ENCODE peak calls at places on chromosomes 3 and 15, in ten cellular contexts. One of them, this sample, is unnamed.

GRCh38 chr3:146160233-146160963 is 586 bp downstream of the PLOD2 start:
- DNase-seq in GM06990: no peak
- DNase-seq in cardiac muscle cell: peak; percentile 88
- DNase-seq in ovary: peak; percentile 71
- DNase-seq in IMR-90: peak; percentile 79
- DNase-seq in cardiac fibroblast: peak; percentile 87
- DNase-seq in epithelial cell of esophagus: peak; percentile 84
- DNase-seq in HFF-Myc: peak; percentile 60
- DNase-seq in OCI-LY7: no peak
- DNase-seq in PC-3: peak; percentile 88
- DNase-seq in this sample: no peak

GRCh38 chr3:159635047-159635641 is 353.5 kb upstream of the IL12A start:
- DNase-seq in GM06990: no peak
- DNase-seq in cardiac muscle cell: peak; percentile 18
- DNase-seq in ovary: no peak
- DNase-seq in IMR-90: peak; percentile 72
- DNase-seq in cardiac fibroblast: no peak
- DNase-seq in epithelial cell of esophagus: peak; percentile 84
- DNase-seq in HFF-Myc: no peak
- DNase-seq in OCI-LY7: no peak
- DNase-seq in PC-3: peak; percentile 82
- DNase-seq in this sample: peak; percentile 52

GRCh38 chr15:48486228-48486627 is 155.0 kb downstream of the DUT start:
- DNase-seq in GM06990: no peak
- DNase-seq in cardiac muscle cell: no peak
- DNase-seq in ovary: no peak
- DNase-seq in IMR-90: no peak
- DNase-seq in cardiac fibroblast: no peak
- DNase-seq in epithelial cell of esophagus: no peak
- DNase-seq in HFF-Myc: no peak
- DNase-seq in OCI-LY7: no peak
- DNase-seq in PC-3: no peak
- DNase-seq in this sample: no peak

GRCh38 chr3:135109681-135110080 is 314.6 kb downstream of the EPHB1 start:
- DNase-seq in GM06990: no peak
- DNase-seq in cardiac muscle cell: no peak
- DNase-seq in ovary: no peak
- DNase-seq in IMR-90: no peak
- DNase-seq in cardiac fibroblast: no peak
- DNase-seq in epithelial cell of esophagus: no peak
- DNase-seq in HFF-Myc: no peak
- DNase-seq in OCI-LY7: no peak
- DNase-seq in PC-3: no peak
- DNase-seq in this sample: no peak

GRCh38 chr3:66472313-66473134 is 28.3 kb downstream of the LRIG1 start:
- DNase-seq in GM06990: peak; percentile 68
- DNase-seq in cardiac muscle cell: peak; percentile 53
- DNase-seq in ovary: no peak
- DNase-seq in IMR-90: peak; percentile 88
- DNase-seq in cardiac fibroblast: peak; percentile 47
- DNase-seq in epithelial cell of esophagus: peak; percentile 95
- DNase-seq in HFF-Myc: no peak
- DNase-seq in OCI-LY7: no peak
- DNase-seq in PC-3: peak; percentile 69
- DNase-seq in this sample: peak; percentile 87

GRCh38 chr3:24590344-24590880 is 95.8 kb upstream of the THRB start:
- DNase-seq in GM06990: no peak
- DNase-seq in cardiac muscle cell: no peak
- DNase-seq in ovary: no peak
- DNase-seq in IMR-90: no peak
- DNase-seq in cardiac fibroblast: no peak
- DNase-seq in epithelial cell of esophagus: peak; percentile 55
- DNase-seq in HFF-Myc: no peak
- DNase-seq in OCI-LY7: no peak
- DNase-seq in PC-3: peak; percentile 41
- DNase-seq in this sample: no peak

GRCh38 chr15:85973584-85974347 is 105.9 kb upstream of the AGBL1 start:
- DNase-seq in GM06990: no peak
- DNase-seq in cardiac muscle cell: no peak
- DNase-seq in ovary: no peak
- DNase-seq in IMR-90: no peak
- DNase-seq in cardiac fibroblast: no peak
- DNase-seq in epithelial cell of esophagus: no peak
- DNase-seq in HFF-Myc: no peak
- DNase-seq in OCI-LY7: no peak
- DNase-seq in PC-3: no peak
- DNase-seq in this sample: no peak

GRCh38 chr3:100106531-100107155 is 7.7 kb downstream of the FILIP1L start:
- DNase-seq in GM06990: no peak
- DNase-seq in cardiac muscle cell: peak; percentile 55
- DNase-seq in ovary: no peak
- DNase-seq in IMR-90: peak; percentile 57
- DNase-seq in cardiac fibroblast: peak; percentile 58
- DNase-seq in epithelial cell of esophagus: peak; percentile 84
- DNase-seq in HFF-Myc: no peak
- DNase-seq in OCI-LY7: peak; percentile 10
- DNase-seq in PC-3: peak; percentile 67
- DNase-seq in this sample: no peak

GRCh38 chr15:25810631-25811077 is 52.5 kb downstream of the ATP10A start:
- DNase-seq in GM06990: no peak
- DNase-seq in cardiac muscle cell: no peak
- DNase-seq in ovary: no peak
- DNase-seq in IMR-90: no peak
- DNase-seq in cardiac fibroblast: no peak
- DNase-seq in epithelial cell of esophagus: no peak
- DNase-seq in HFF-Myc: no peak
- DNase-seq in OCI-LY7: no peak
- DNase-seq in PC-3: no peak
- DNase-seq in this sample: no peak

DNA sequence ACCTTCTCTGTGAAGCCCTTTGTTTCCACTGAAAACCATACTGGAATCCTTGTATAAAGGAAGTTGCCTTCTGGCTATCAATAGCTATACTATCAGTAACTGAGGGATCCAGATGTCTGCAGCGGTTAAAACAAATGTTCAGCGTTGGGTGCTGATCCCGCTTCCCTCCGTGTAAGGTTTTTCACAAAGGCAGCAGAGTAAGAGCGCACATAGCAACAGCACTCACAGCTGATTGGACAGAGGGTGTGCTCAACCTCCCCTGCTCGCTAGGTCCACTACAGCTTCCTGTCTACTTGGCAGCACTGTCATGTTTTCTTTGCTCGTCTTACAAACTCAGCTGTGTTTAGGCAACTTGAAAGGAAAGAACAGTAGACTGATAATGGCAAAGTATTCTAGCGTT is 27.3 kb downstream of the ATOSA start:
- DNase-seq in GM06990: peak; percentile 43
- DNase-seq in cardiac muscle cell: peak; percentile 95
- DNase-seq in ovary: peak; percentile 64
- DNase-seq in IMR-90: peak; percentile 98
- DNase-seq in cardiac fibroblast: peak; percentile 95
- DNase-seq in epithelial cell of esophagus: peak; percentile 91
- DNase-seq in HFF-Myc: peak; percentile 83
- DNase-seq in OCI-LY7: no peak
- DNase-seq in PC-3: peak; percentile 71
- DNase-seq in this sample: peak; percentile 65
- H3K4me3 ChIP-seq in GM06990: no peak overlapping the region
- H3K4me3 ChIP-seq in cardiac muscle cell: peak overlapping the region; percentile 7
- H3K4me3 ChIP-seq in ovary: peak overlapping the region; percentile 23
- H3K4me3 ChIP-seq in IMR-90: peak overlapping the region; percentile 37
- H3K4me3 ChIP-seq in cardiac fibroblast: peak overlapping the region; percentile 49
- H3K4me3 ChIP-seq in epithelial cell of esophagus: peak overlapping the region; percentile 23
- H3K4me3 ChIP-seq in HFF-Myc: peak overlapping the region; percentile 32
- H3K4me3 ChIP-seq in OCI-LY7: no peak overlapping the region
- H3K4me3 ChIP-seq in PC-3: peak overlapping the region; percentile 62
- H3K4me3 ChIP-seq in this sample: peak overlapping the region; percentile 43

GRCh38 chr15:90230071-90230494 is 3.7 kb downstream of the CIB1 start:
- DNase-seq in GM06990: no peak
- DNase-seq in cardiac muscle cell: no peak
- DNase-seq in ovary: no peak
- DNase-seq in IMR-90: no peak
- DNase-seq in cardiac fibroblast: no peak
- DNase-seq in epithelial cell of esophagus: no peak
- DNase-seq in HFF-Myc: no peak
- DNase-seq in OCI-LY7: no peak
- DNase-seq in PC-3: no peak
- DNase-seq in this sample: no peak

GRCh38 chr15:90232196-90232595 is 1.5 kb downstream of the CIB1 start:
- DNase-seq in GM06990: no peak
- DNase-seq in cardiac muscle cell: no peak
- DNase-seq in ovary: no peak
- DNase-seq in IMR-90: no peak
- DNase-seq in cardiac fibroblast: no peak
- DNase-seq in epithelial cell of esophagus: peak; percentile 55
- DNase-seq in HFF-Myc: no peak
- DNase-seq in OCI-LY7: peak; percentile 48
- DNase-seq in PC-3: peak; percentile 39
- DNase-seq in this sample: no peak

GRCh38 chr15:90231028-90232017 is 2.4 kb downstream of the CIB1 start:
- DNase-seq in GM06990: peak; percentile 51
- DNase-seq in cardiac muscle cell: no peak
- DNase-seq in ovary: no peak
- DNase-seq in IMR-90: no peak
- DNase-seq in cardiac fibroblast: no peak
- DNase-seq in epithelial cell of esophagus: peak; percentile 30
- DNase-seq in HFF-Myc: no peak
- DNase-seq in OCI-LY7: peak; percentile 83
- DNase-seq in PC-3: peak; percentile 47
- DNase-seq in this sample: no peak

GRCh38 chr15:90228960-90229359 is 4.8 kb downstream of the CIB1 start:
- DNase-seq in GM06990: no peak
- DNase-seq in cardiac muscle cell: no peak
- DNase-seq in ovary: no peak
- DNase-seq in IMR-90: no peak
- DNase-seq in cardiac fibroblast: no peak
- DNase-seq in epithelial cell of esophagus: no peak
- DNase-seq in HFF-Myc: no peak
- DNase-seq in OCI-LY7: no peak
- DNase-seq in PC-3: no peak
- DNase-seq in this sample: no peak

GRCh38 chr15:90230610-90231009 is 3.1 kb downstream of the CIB1 start:
- DNase-seq in GM06990: no peak
- DNase-seq in cardiac muscle cell: no peak
- DNase-seq in ovary: no peak
- DNase-seq in IMR-90: no peak
- DNase-seq in cardiac fibroblast: no peak
- DNase-seq in epithelial cell of esophagus: no peak
- DNase-seq in HFF-Myc: no peak
- DNase-seq in OCI-LY7: no peak
- DNase-seq in PC-3: no peak
- DNase-seq in this sample: no peak
- H3K4me3 ChIP-seq in GM06990: peak overlapping the region; percentile 12
- H3K4me3 ChIP-seq in cardiac muscle cell: no peak overlapping the region
- H3K4me3 ChIP-seq in ovary: no peak overlapping the region
- H3K4me3 ChIP-seq in IMR-90: no peak overlapping the region
- H3K4me3 ChIP-seq in cardiac fibroblast: no peak overlapping the region
- H3K4me3 ChIP-seq in epithelial cell of esophagus: no peak overlapping the region
- H3K4me3 ChIP-seq in HFF-Myc: no peak overlapping the region
- H3K4me3 ChIP-seq in OCI-LY7: peak overlapping the region; percentile 79
- H3K4me3 ChIP-seq in PC-3: no peak overlapping the region
- H3K4me3 ChIP-seq in this sample: no peak overlapping the region

GRCh38 chr15:98657721-98658120 is 9.4 kb downstream of the IGF1R start:
- DNase-seq in GM06990: no peak
- DNase-seq in cardiac muscle cell: no peak
- DNase-seq in ovary: no peak
- DNase-seq in IMR-90: peak; percentile 61
- DNase-seq in cardiac fibroblast: no peak
- DNase-seq in epithelial cell of esophagus: peak; percentile 86
- DNase-seq in HFF-Myc: no peak
- DNase-seq in OCI-LY7: no peak
- DNase-seq in PC-3: no peak
- DNase-seq in this sample: no peak

GRCh38 chr15:98663606-98664005 is 15.3 kb downstream of the IGF1R start:
- DNase-seq in GM06990: no peak
- DNase-seq in cardiac muscle cell: no peak
- DNase-seq in ovary: no peak
- DNase-seq in IMR-90: no peak
- DNase-seq in cardiac fibroblast: no peak
- DNase-seq in epithelial cell of esophagus: no peak
- DNase-seq in HFF-Myc: no peak
- DNase-seq in OCI-LY7: no peak
- DNase-seq in PC-3: no peak
- DNase-seq in this sample: no peak

GRCh38 chr15:98663045-98663444 is 14.7 kb downstream of the IGF1R start:
- DNase-seq in GM06990: no peak
- DNase-seq in cardiac muscle cell: no peak
- DNase-seq in ovary: no peak
- DNase-seq in IMR-90: no peak
- DNase-seq in cardiac fibroblast: no peak
- DNase-seq in epithelial cell of esophagus: no peak
- DNase-seq in HFF-Myc: no peak
- DNase-seq in OCI-LY7: no peak
- DNase-seq in PC-3: no peak
- DNase-seq in this sample: no peak

GRCh38 chr15:98658831-98659699 is 10.7 kb downstream of the IGF1R start:
- DNase-seq in GM06990: no peak
- DNase-seq in cardiac muscle cell: peak; percentile 74
- DNase-seq in ovary: no peak
- DNase-seq in IMR-90: peak; percentile 60
- DNase-seq in cardiac fibroblast: peak; percentile 76
- DNase-seq in epithelial cell of esophagus: peak; percentile 67
- DNase-seq in HFF-Myc: no peak
- DNase-seq in OCI-LY7: peak; percentile 68
- DNase-seq in PC-3: peak; percentile 74
- DNase-seq in this sample: no peak

GRCh38 chr15:98660055-98660454 is 11.7 kb downstream of the IGF1R start:
- DNase-seq in GM06990: no peak
- DNase-seq in cardiac muscle cell: no peak
- DNase-seq in ovary: no peak
- DNase-seq in IMR-90: no peak
- DNase-seq in cardiac fibroblast: no peak
- DNase-seq in epithelial cell of esophagus: no peak
- DNase-seq in HFF-Myc: no peak
- DNase-seq in OCI-LY7: no peak
- DNase-seq in PC-3: no peak
- DNase-seq in this sample: no peak
- H3K4me3 ChIP-seq in GM06990: no peak overlapping the region
- H3K4me3 ChIP-seq in cardiac muscle cell: no peak overlapping the region
- H3K4me3 ChIP-seq in ovary: no peak overlapping the region
- H3K4me3 ChIP-seq in IMR-90: no peak overlapping the region
- H3K4me3 ChIP-seq in cardiac fibroblast: no peak overlapping the region
- H3K4me3 ChIP-seq in epithelial cell of esophagus: no peak overlapping the region
- H3K4me3 ChIP-seq in HFF-Myc: no peak overlapping the region
- H3K4me3 ChIP-seq in OCI-LY7: no peak overlapping the region
- H3K4me3 ChIP-seq in PC-3: no peak overlapping the region
- H3K4me3 ChIP-seq in this sample: no peak overlapping the region

GRCh38 chr3:192515661-192516040 is 211.7 kb downstream of the FGF12 start:
- DNase-seq in GM06990: no peak
- DNase-seq in cardiac muscle cell: no peak
- DNase-seq in ovary: no peak
- DNase-seq in IMR-90: no peak
- DNase-seq in cardiac fibroblast: no peak
- DNase-seq in epithelial cell of esophagus: no peak
- DNase-seq in HFF-Myc: no peak
- DNase-seq in OCI-LY7: no peak
- DNase-seq in PC-3: no peak
- DNase-seq in this sample: no peak
- H3K4me3 ChIP-seq in GM06990: no peak overlapping the region
- H3K4me3 ChIP-seq in cardiac muscle cell: peak overlapping the region; percentile 50
- H3K4me3 ChIP-seq in ovary: no peak overlapping the region
- H3K4me3 ChIP-seq in IMR-90: no peak overlapping the region
- H3K4me3 ChIP-seq in cardiac fibroblast: no peak overlapping the region
- H3K4me3 ChIP-seq in epithelial cell of esophagus: no peak overlapping the region
- H3K4me3 ChIP-seq in HFF-Myc: no peak overlapping the region
- H3K4me3 ChIP-seq in OCI-LY7: no peak overlapping the region
- H3K4me3 ChIP-seq in PC-3: no peak overlapping the region
- H3K4me3 ChIP-seq in this sample: no peak overlapping the region

This sample was measured in epithelial cell of proximal tubule.